ENCODE peak calls at places on chromosomes 16 and 17, in four cellular contexts. G, J, V and E are unnamed samples.

GRCh38 chr17:75869282-75870141 is 8.9 kb downstream of the TRIM47 start:
- DNase-seq in G (peak; percentile 61), J (peak; percentile 68), V (no peak), E (peak; percentile 83)

GRCh38 chr17:48491527-48492273 is 39.1 kb downstream of the HOXB1 start:
- DNase-seq in G (no peak), J (no peak), V (no peak), E (no peak)

GRCh38 chr17:21815352-21816063 is 123.2 kb downstream of the KCNJ18 start:
- DNase-seq in G (no peak), J (no peak), V (no peak), E (no peak)

GRCh38 chr17:11880714-11881113 is 116.6 kb downstream of the ZNF18 start:
- DNase-seq in G (no peak), J (no peak), V (no peak), E (no peak)

GRCh38 chr16:89395150-89396142 is 94.9 kb downstream of the ANKRD11 start:
- DNase-seq in G (peak; percentile 79), J (peak; percentile 88), V (no peak), E (peak; percentile 41)

GRCh38 chr17:47621293-47622178 is 28.2 kb upstream of the KPNB1 start:
- DNase-seq in G (no peak), J (no peak), V (no peak), E (peak; percentile 0)

GRCh38 chr16:1557576-1557975 is 24.1 kb downstream of the TMEM204 start:
- DNase-seq in G (no peak), J (no peak), V (no peak), E (no peak)

GRCh38 chr16:69132424-69133252 is at the start of the genes CHTF8 and UTP4:
- DNase-seq in G (peak; percentile 69), J (peak; percentile 65), V (peak; percentile 78), E (peak; percentile 50)

GRCh38 chr16:3532741-3533140 is 31.9 kb downstream of the CLUAP1 start:
- DNase-seq in G (no peak), J (no peak), V (no peak), E (no peak)

GRCh38 chr17:50214986-50215730 is 13.7 kb upstream of the COL1A1 start:
- DNase-seq in G (no peak), J (no peak), V (no peak), E (no peak)

GRCh38 chr17:19336938-19337711 is 25.4 kb downstream of the B9D1 start:
- DNase-seq in G (peak; percentile 65), J (no peak), V (no peak), E (no peak)

GRCh38 chr17:28433696-28434095 is 27.7 kb upstream of the SLC46A1 start:
- DNase-seq in G (no peak), J (no peak), V (no peak), E (no peak)

GRCh38 chr16:52843386-52843785 is 209.3 kb downstream of the CHD9NB start:
- DNase-seq in G (no peak), J (no peak), V (no peak), E (no peak)

GRCh38 chr17:614637-615546 is 99.7 kb downstream of the VPS53 start:
- DNase-seq in G (no peak), J (no peak), V (no peak), E (no peak)

GRCh38 chr17:63999680-64000531 is 1.8 kb downstream of the PRR29 start:
- DNase-seq in G (no peak), J (no peak), V (no peak), E (no peak)